ENCODE peak calls at places on chromosomes 2 and 18, in ten cellular contexts. G, N, U, E, F, B, Q, C, V and T are unnamed samples.

GRCh38 chr2:42051168-42052125 is 3.6 kb downstream of the PKDCC start:
- DNase-seq in G (no peak), N (no peak), U (no peak), E (no peak), F (no peak), B (no peak), Q (no peak), C (no peak), V (no peak), T (no peak)

GRCh38 chr2:77910136-77910535 is 388.0 kb upstream of the LRRTM4 start:
- DNase-seq in G (no peak), N (no peak), U (no peak), E (no peak), F (no peak), B (no peak), Q (no peak), C (no peak), V (no peak), T (no peak)

GRCh38 chr2:43074052-43074451 is 152.4 kb downstream of the ZFP36L2 start:
- DNase-seq in G (no peak), N (no peak), U (no peak), E (no peak), F (no peak), B (no peak), Q (no peak), C (no peak), V (no peak), T (peak; percentile 1)

GRCh38 chr2:219125225-219125885 is 35.3 kb downstream of the NHEJ1 start:
- DNase-seq in G (peak; percentile 22), N (no peak), U (peak; percentile 83), E (no peak), F (peak; percentile 26), B (no peak), Q (peak; percentile 97), C (peak; percentile 91), V (peak; percentile 97), T (no peak)

GRCh38 chr2:56587456-56587855 is 403.7 kb downstream of the CCDC85A start:
- DNase-seq in G (no peak), N (no peak), U (no peak), E (no peak), F (no peak), B (no peak), Q (peak; percentile 64), C (no peak), V (peak; percentile 17), T (no peak)

GRCh38 chr2:118748245-118748885 is 99.1 kb downstream of the EN1 start:
- DNase-seq in G (no peak), N (no peak), U (no peak), E (no peak), F (no peak), B (no peak), Q (peak; percentile 44), C (no peak), V (peak; percentile 17), T (no peak)

GRCh38 chr2:64274399-64275173 is 130.4 kb upstream of the PELI1 start:
- DNase-seq in G (no peak), N (no peak), U (no peak), E (no peak), F (peak; percentile 17), B (no peak), Q (no peak), C (peak; percentile 69), V (no peak), T (no peak)

GRCh38 chr2:189222440-189222839 is 42.9 kb upstream of the COL5A2 start:
- DNase-seq in G (peak; percentile 13), N (no peak), U (no peak), E (no peak), F (no peak), B (no peak), Q (peak; percentile 36), C (no peak), V (peak; percentile 56), T (no peak)

GRCh38 chr2:110149330-110150220 is 34.0 kb upstream of the MALL start:
- DNase-seq in G (no peak), N (peak; percentile 70), U (peak; percentile 7), E (no peak), F (no peak), B (no peak), Q (peak; percentile 88), C (no peak), V (peak; percentile 90), T (no peak)

GRCh38 chr18:21110667-21111350 is 804 bp downstream of the ROCK1 start:
- DNase-seq in G (peak; percentile 44), N (peak; percentile 45), U (peak; percentile 10), E (peak; percentile 61), F (peak; percentile 75), B (peak; percentile 37), Q (peak; percentile 48), C (peak; percentile 29), V (peak; percentile 39), T (peak; percentile 56)

GRCh38 chr2:120472031-120472430 is 126.1 kb downstream of the INHBB start:
- DNase-seq in G (no peak), N (no peak), U (no peak), E (no peak), F (no peak), B (no peak), Q (no peak), C (no peak), V (no peak), T (no peak)

GRCh38 chr18:24766376-24766775 is 305.9 kb downstream of the HRH4 start:
- DNase-seq in G (no peak), N (no peak), U (no peak), E (no peak), F (no peak), B (no peak), Q (no peak), C (no peak), V (no peak), T (no peak)

GRCh38 chr2:127649100-127649611 is 3.2 kb downstream of the GPR17 start:
- DNase-seq in G (no peak), N (no peak), U (no peak), E (no peak), F (no peak), B (no peak), Q (no peak), C (no peak), V (no peak), T (peak; percentile 60)

GRCh38 chr2:23457990-23458689 is 73.2 kb downstream of the KLHL29 start:
- DNase-seq in G (no peak), N (no peak), U (no peak), E (no peak), F (no peak), B (no peak), Q (no peak), C (no peak), V (no peak), T (no peak)

GRCh38 chr18:61823595-61823994 is 69.2 kb downstream of the RNF152 start:
- DNase-seq in G (no peak), N (no peak), U (no peak), E (no peak), F (no peak), B (no peak), Q (no peak), C (no peak), V (no peak), T (no peak)

GRCh38 chr2:230664128-230664527 is 48.5 kb upstream of the CAB39 start:
- DNase-seq in G (peak; percentile 66), N (no peak), U (no peak), E (no peak), F (peak; percentile 61), B (no peak), Q (no peak), C (no peak), V (no peak), T (peak; percentile 48)

GRCh38 chr18:44841769-44842587 is 161.3 kb downstream of the SETBP1 start:
- DNase-seq in G (no peak), N (no peak), U (no peak), E (no peak), F (no peak), B (no peak), Q (no peak), C (no peak), V (no peak), T (no peak)

GRCh38 chr2:47189635-47190034 is 34.5 kb upstream of the STPG4 start:
- DNase-seq in G (no peak), N (no peak), U (peak; percentile 51), E (no peak), F (no peak), B (no peak), Q (peak; percentile 76), C (peak; percentile 56), V (peak; percentile 90), T (no peak)

GRCh38 chr18:7002107-7002506 is 115.5 kb downstream of the LAMA1 start:
- DNase-seq in G (no peak), N (no peak), U (no peak), E (no peak), F (no peak), B (no peak), Q (no peak), C (no peak), V (no peak), T (no peak)